ENCODE peak calls at places on chromosomes 2 and 18, in five cellular contexts. Y, V, J, Z and F are unnamed samples.

GRCh38 chr2:26561918-26562810 is 79.0 kb downstream of the CIB4 start:
- DNase-seq in Y (peak), V (no peak), J (peak), Z (peak), F (peak)

GRCh38 chr2:219155054-219155644 is 5.5 kb downstream of the NHEJ1 start:
- DNase-seq in Y (no peak), V (no peak), J (peak), Z (peak), F (peak)

GRCh38 chr2:145724499-145724898 is 1204.6 kb upstream of the ZEB2 start:
- DNase-seq in Y (no peak), V (no peak), J (no peak), Z (no peak), F (no peak)

GRCh38 chr18:74316257-74317180 is 880 bp downstream of the C18orf63 start:
- DNase-seq in Y (no peak), V (no peak), J (no peak), Z (no peak), F (no peak)

GRCh38 chr2:13056259-13056843 is 339.6 kb downstream of the TRIB2 start:
- DNase-seq in Y (no peak), V (no peak), J (peak), Z (peak), F (no peak)

GRCh38 chr2:110639972-110640371 is 37.9 kb downstream of the BUB1 start:
- DNase-seq in Y (peak), V (no peak), J (no peak), Z (no peak), F (no peak)

GRCh38 chr2:239577913-239578312 is 177.1 kb upstream of the HDAC4 start:
- DNase-seq in Y (no peak), V (no peak), J (no peak), Z (no peak), F (no peak)

GRCh38 chr2:134262666-134263065 is 8.8 kb downstream of the MGAT5 start:
- DNase-seq in Y (no peak), V (no peak), J (no peak), Z (no peak), F (no peak)

GRCh38 chr2:45845566-45845965 is 194.1 kb downstream of the PRKCE start:
- DNase-seq in Y (no peak), V (no peak), J (no peak), Z (no peak), F (no peak)

GRCh38 chr2:239279508-239280295 is 121.1 kb downstream of the HDAC4 start:
- DNase-seq in Y (peak), V (no peak), J (no peak), Z (no peak), F (peak)

GRCh38 chr2:69177785-69178636 is 165.0 kb downstream of the ANTXR1 start:
- DNase-seq in Y (peak), V (no peak), J (no peak), Z (no peak), F (peak)

GRCh38 chr2:20429528-20429927 is 17.3 kb upstream of the RHOB start:
- DNase-seq in Y (no peak), V (no peak), J (no peak), Z (no peak), F (peak)

GRCh38 chr2:33417093-33417492 is 59.4 kb upstream of the RASGRP3 start:
- DNase-seq in Y (no peak), V (no peak), J (no peak), Z (no peak), F (no peak)

GRCh38 chr18:13051159-13051558 is 60.0 kb downstream of the CEP192 start:
- DNase-seq in Y (no peak), V (no peak), J (no peak), Z (no peak), F (no peak)

GRCh38 chr2:95334916-95335641 is 37.9 kb downstream of the KCNIP3 start:
- DNase-seq in Y (no peak), V (no peak), J (no peak), Z (no peak), F (no peak)

GRCh38 chr2:1772868-1773267 is 28.6 kb upstream of the PXDN start:
- DNase-seq in Y (no peak), V (no peak), J (no peak), Z (no peak), F (no peak)

GRCh38 chr2:7721413-7721995 is 804.3 kb downstream of the RNF144A start:
- DNase-seq in Y (no peak), V (no peak), J (no peak), Z (no peak), F (no peak)

GRCh38 chr2:241804326-241805276 is 4.4 kb upstream of the NEU4 start:
- DNase-seq in Y (peak), V (peak), J (no peak), Z (no peak), F (peak)

GRCh38 chr18:25275414-25276001 is 76.5 kb downstream of the ZNF521 start:
- DNase-seq in Y (peak), V (no peak), J (no peak), Z (peak), F (no peak)

GRCh38 chr2:144475044-144475443 is 44.9 kb downstream of the ZEB2 start:
- DNase-seq in Y (no peak), V (no peak), J (no peak), Z (peak), F (no peak)

GRCh38 chr18:49025767-49026500 is 75.2 kb upstream of the SMAD7 start:
- DNase-seq in Y (no peak), V (no peak), J (no peak), Z (no peak), F (no peak)

GRCh38 chr18:71831039-71831438 is 713.1 kb downstream of the CBLN2 start:
- DNase-seq in Y (no peak), V (no peak), J (no peak), Z (no peak), F (no peak)

GRCh38 chr2:27019459-27020336 is 13.1 kb upstream of the TMEM214 start:
- DNase-seq in Y (no peak), V (no peak), J (no peak), Z (no peak), F (no peak)

GRCh38 chr2:74843371-74844298 is 9.7 kb downstream of the HK2 start:
- DNase-seq in Y (no peak), V (no peak), J (no peak), Z (no peak), F (no peak)

GRCh38 chr18:23735021-23735464 is 45.8 kb downstream of the LAMA3 start:
- DNase-seq in Y (no peak), V (no peak), J (no peak), Z (peak), F (no peak)

GRCh38 chr2:10962004-10962403 is 50.3 kb downstream of the KCNF1 start:
- DNase-seq in Y (no peak), V (no peak), J (no peak), Z (no peak), F (no peak)

GRCh38 chr18:69992776-69993175 is 45.1 kb upstream of the CD226 start:
- DNase-seq in Y (no peak), V (no peak), J (no peak), Z (peak), F (no peak)

GRCh38 chr2:48309900-48310299 is 220.1 kb upstream of the STON1 start:
- DNase-seq in Y (no peak), V (no peak), J (no peak), Z (no peak), F (no peak)

GRCh38 chr2:135030826-135031225 is 16.4 kb downstream of the MAP3K19 start:
- DNase-seq in Y (no peak), V (no peak), J (no peak), Z (no peak), F (no peak)

GRCh38 chr2:226760412-226761194 is 39.0 kb downstream of the IRS1 start:
- DNase-seq in Y (no peak), V (no peak), J (no peak), Z (peak), F (peak)

GRCh38 chr2:235896061-235896460 is 272.1 kb downstream of the GBX2 start:
- DNase-seq in Y (no peak), V (no peak), J (no peak), Z (no peak), F (no peak)